ENCODE peak calls at places on chromosomes 12 and 14, in eight cellular contexts. Q, I, N, U, F, A, Y and C are unnamed samples.

GRCh38 chr14:104633276-104633861 is 28.8 kb upstream of the TMEM179 start:
- DNase-seq in Q (no peak), I (no peak), N (no peak), U (no peak), F (no peak), A (no peak), Y (no peak), C (no peak)

GRCh38 chr12:97835541-97835940 is 372.9 kb downstream of the RMST start:
- DNase-seq in Q (no peak), I (no peak), N (no peak), U (no peak), F (no peak), A (no peak), Y (no peak), C (no peak)

GRCh38 chr12:6961695-6962284 is 8.7 kb downstream of the PHB2 start:
- DNase-seq in Q (peak; percentile 72), I (peak; percentile 92), N (peak; percentile 91), U (peak; percentile 77), F (peak; percentile 95), A (no peak), Y (peak; percentile 87), C (no peak)

GRCh38 chr12:51809193-51809592 is 39.3 kb downstream of the FIGNL2 start:
- DNase-seq in Q (no peak), I (no peak), N (peak; percentile 25), U (no peak), F (no peak), A (no peak), Y (no peak), C (no peak)

GRCh38 chr14:29654910-29655590 is 272.6 kb downstream of the PRKD1 start:
- DNase-seq in Q (peak; percentile 40), I (no peak), N (no peak), U (no peak), F (no peak), A (no peak), Y (no peak), C (no peak)

GRCh38 chr12:2681426-2682205 is 113.2 kb upstream of the FKBP4 start:
- DNase-seq in Q (no peak), I (peak; percentile 29), N (no peak), U (no peak), F (no peak), A (no peak), Y (no peak), C (no peak)

GRCh38 chr12:16726879-16727278 is 120.9 kb upstream of the LMO3 start:
- DNase-seq in Q (no peak), I (no peak), N (no peak), U (no peak), F (no peak), A (no peak), Y (peak; percentile 17), C (no peak)

GRCh38 chr14:78164226-78164853 is 5.8 kb upstream of the NRXN3 start:
- DNase-seq in Q (no peak), I (peak; percentile 85), N (peak; percentile 49), U (no peak), F (peak; percentile 30), A (no peak), Y (peak; percentile 77), C (peak; percentile 3)

GRCh38 chr14:73055251-73055650 is 3.1 kb upstream of the RBM25 start:
- DNase-seq in Q (no peak), I (no peak), N (no peak), U (no peak), F (no peak), A (no peak), Y (no peak), C (no peak)

GRCh38 chr14:64934338-64934939 is 8.1 kb downstream of the GPX2 start:
- DNase-seq in Q (no peak), I (no peak), N (no peak), U (no peak), F (no peak), A (no peak), Y (no peak), C (no peak)

GRCh38 chr14:48563465-48563864 is 888.1 kb upstream of the MDGA2 start:
- DNase-seq in Q (no peak), I (peak; percentile 90), N (no peak), U (no peak), F (peak; percentile 32), A (no peak), Y (no peak), C (no peak)

GRCh38 chr14:101064121-101064661 is 160.7 kb upstream of the RTL1 start:
- DNase-seq in Q (no peak), I (no peak), N (no peak), U (peak; percentile 1), F (no peak), A (no peak), Y (no peak), C (no peak)

GRCh38 chr12:6135071-6135470 is 10.6 kb upstream of the VWF start:
- DNase-seq in Q (peak; percentile 26), I (no peak), N (no peak), U (no peak), F (no peak), A (no peak), Y (no peak), C (no peak)

GRCh38 chr14:94598816-94599655 is 13.2 kb upstream of the SERPINA3 start:
- DNase-seq in Q (peak; percentile 95), I (peak; percentile 38), N (no peak), U (peak; percentile 68), F (peak; percentile 98), A (no peak), Y (peak; percentile 29), C (no peak)

GRCh38 chr12:92702754-92703679 is at the start of gene PLEKHG7:
- DNase-seq in Q (no peak), I (no peak), N (peak; percentile 77), U (no peak), F (peak; percentile 66), A (no peak), Y (no peak), C (peak; percentile 23)